ENCODE peak calls at places on chromosomes 16 and 17, in ten cellular contexts. One of them, this sample, is unnamed.

GRCh38 chr16:48536600-48537200 is 73.3 kb downstream of the N4BP1 start:
- DNase-seq in gastrocnemius medialis: no peak
- DNase-seq in lower leg skin: no peak
- DNase-seq in breast epithelium: no peak
- DNase-seq in tibial nerve: no peak
- DNase-seq in stomach: no peak
- DNase-seq in H54: no peak
- DNase-seq in adrenal gland: no peak
- DNase-seq in A549: no peak
- DNase-seq in GM12892: no peak
- DNase-seq in this sample: peak; percentile 43

GRCh38 chr17:8857919-8858318 is 9.6 kb downstream of the PIK3R6 start:
- DNase-seq in GM12892: no peak
- DNase-seq in tibial nerve: no peak
- DNase-seq in breast epithelium: no peak
- DNase-seq in adrenal gland: no peak
- DNase-seq in H54: no peak
- DNase-seq in lower leg skin: no peak
- DNase-seq in A549: no peak
- DNase-seq in stomach: no peak
- DNase-seq in gastrocnemius medialis: no peak
- DNase-seq in this sample: no peak

GRCh38 chr17:49699967-49700575 is 7.7 kb downstream of the SLC35B1 start:
- DNase-seq in H54: no peak
- DNase-seq in gastrocnemius medialis: no peak
- DNase-seq in GM12892: no peak
- DNase-seq in breast epithelium: no peak
- DNase-seq in adrenal gland: no peak
- DNase-seq in tibial nerve: no peak
- DNase-seq in A549: no peak
- DNase-seq in stomach: no peak
- DNase-seq in lower leg skin: no peak
- DNase-seq in this sample: no peak

GRCh38 chr16:81136331-81137011 is 40.3 kb upstream of the GCSH start:
- DNase-seq in adrenal gland: no peak
- DNase-seq in gastrocnemius medialis: no peak
- DNase-seq in tibial nerve: no peak
- DNase-seq in A549: no peak
- DNase-seq in H54: no peak
- DNase-seq in GM12892: no peak
- DNase-seq in breast epithelium: no peak
- DNase-seq in stomach: no peak
- DNase-seq in lower leg skin: no peak
- DNase-seq in this sample: no peak

GRCh38 chr17:70184770-70185169 is 15.4 kb downstream of the KCNJ2 start:
- DNase-seq in A549: peak; percentile 24
- DNase-seq in lower leg skin: no peak
- DNase-seq in GM12892: no peak
- DNase-seq in gastrocnemius medialis: peak; percentile 36
- DNase-seq in tibial nerve: no peak
- DNase-seq in adrenal gland: peak; percentile 38
- DNase-seq in breast epithelium: no peak
- DNase-seq in H54: no peak
- DNase-seq in stomach: no peak
- DNase-seq in this sample: no peak

GRCh38 chr17:3766783-3767182 is 34.2 kb downstream of the ITGAE start:
- DNase-seq in adrenal gland: peak; percentile 5
- DNase-seq in GM12892: no peak
- DNase-seq in gastrocnemius medialis: no peak
- DNase-seq in breast epithelium: no peak
- DNase-seq in A549: no peak
- DNase-seq in tibial nerve: no peak
- DNase-seq in stomach: no peak
- DNase-seq in H54: no peak
- DNase-seq in lower leg skin: no peak
- DNase-seq in this sample: no peak

GRCh38 chr16:51542856-51543510 is 391.9 kb upstream of the SALL1 start:
- DNase-seq in lower leg skin: no peak
- DNase-seq in stomach: no peak
- DNase-seq in adrenal gland: no peak
- DNase-seq in breast epithelium: no peak
- DNase-seq in GM12892: no peak
- DNase-seq in H54: no peak
- DNase-seq in A549: no peak
- DNase-seq in gastrocnemius medialis: no peak
- DNase-seq in tibial nerve: no peak
- DNase-seq in this sample: no peak

GRCh38 chr16:58186176-58186944 is 11.5 kb downstream of the CSNK2A2 start:
- DNase-seq in tibial nerve: no peak
- DNase-seq in adrenal gland: no peak
- DNase-seq in GM12892: no peak
- DNase-seq in breast epithelium: no peak
- DNase-seq in H54: no peak
- DNase-seq in lower leg skin: no peak
- DNase-seq in gastrocnemius medialis: no peak
- DNase-seq in stomach: no peak
- DNase-seq in A549: no peak
- DNase-seq in this sample: no peak

GRCh38 chr17:80117491-80118401 is 16.4 kb downstream of the GAA start:
- DNase-seq in A549: no peak
- DNase-seq in adrenal gland: peak; percentile 40
- DNase-seq in stomach: no peak
- DNase-seq in gastrocnemius medialis: no peak
- DNase-seq in tibial nerve: no peak
- DNase-seq in H54: no peak
- DNase-seq in breast epithelium: no peak
- DNase-seq in lower leg skin: no peak
- DNase-seq in GM12892: no peak
- DNase-seq in this sample: peak; percentile 7

GRCh38 chr17:6474376-6474775 is 30.1 kb downstream of the PIMREG start:
- DNase-seq in tibial nerve: no peak
- DNase-seq in GM12892: no peak
- DNase-seq in H54: no peak
- DNase-seq in A549: no peak
- DNase-seq in stomach: no peak
- DNase-seq in adrenal gland: no peak
- DNase-seq in breast epithelium: no peak
- DNase-seq in lower leg skin: no peak
- DNase-seq in gastrocnemius medialis: no peak
- DNase-seq in this sample: no peak

GRCh38 chr16:12901597-12902436 is at the start of gene SHISA9:
- DNase-seq in adrenal gland: no peak
- DNase-seq in tibial nerve: no peak
- DNase-seq in breast epithelium: no peak
- DNase-seq in gastrocnemius medialis: no peak
- DNase-seq in lower leg skin: no peak
- DNase-seq in stomach: no peak
- DNase-seq in A549: no peak
- DNase-seq in H54: no peak
- DNase-seq in GM12892: no peak
- DNase-seq in this sample: no peak

GRCh38 chr16:57153841-57154240 is 32.0 kb downstream of the PSME3IP1 start:
- DNase-seq in tibial nerve: no peak
- DNase-seq in lower leg skin: no peak
- DNase-seq in H54: no peak
- DNase-seq in A549: no peak
- DNase-seq in breast epithelium: no peak
- DNase-seq in adrenal gland: no peak
- DNase-seq in GM12892: no peak
- DNase-seq in stomach: no peak
- DNase-seq in gastrocnemius medialis: no peak
- DNase-seq in this sample: no peak

GRCh38 chr16:49023095-49023494 is 258.5 kb downstream of the CBLN1 start:
- DNase-seq in H54: peak; percentile 76
- DNase-seq in gastrocnemius medialis: no peak
- DNase-seq in A549: no peak
- DNase-seq in breast epithelium: no peak
- DNase-seq in GM12892: no peak
- DNase-seq in adrenal gland: no peak
- DNase-seq in lower leg skin: no peak
- DNase-seq in stomach: no peak
- DNase-seq in tibial nerve: no peak
- DNase-seq in this sample: peak; percentile 79

GRCh38 chr17:35373984-35374765 is 754 bp upstream of the SLFN11 start:
- DNase-seq in tibial nerve: peak; percentile 39
- DNase-seq in stomach: peak; percentile 47
- DNase-seq in GM12892: peak; percentile 23
- DNase-seq in A549: peak; percentile 40
- DNase-seq in gastrocnemius medialis: peak; percentile 50
- DNase-seq in adrenal gland: peak; percentile 59
- DNase-seq in H54: peak; percentile 14
- DNase-seq in breast epithelium: no peak
- DNase-seq in lower leg skin: peak; percentile 34
- DNase-seq in this sample: peak; percentile 58
- TF ChIP-seq POLR2A in tibial nerve: no peak
- TF ChIP-seq POLR2A in stomach: no peak
- TF ChIP-seq POLR2A in GM12892: no peak
- TF ChIP-seq POLR2A in A549: no peak
- TF ChIP-seq POLR2A in gastrocnemius medialis: no peak
- TF ChIP-seq POLR2A in adrenal gland: no peak
- TF ChIP-seq POLR2A in H54: no peak
- TF ChIP-seq POLR2A in breast epithelium: no peak
- TF ChIP-seq POLR2A in lower leg skin: no peak
- TF ChIP-seq POLR2A in this sample: no peak

DNA sequence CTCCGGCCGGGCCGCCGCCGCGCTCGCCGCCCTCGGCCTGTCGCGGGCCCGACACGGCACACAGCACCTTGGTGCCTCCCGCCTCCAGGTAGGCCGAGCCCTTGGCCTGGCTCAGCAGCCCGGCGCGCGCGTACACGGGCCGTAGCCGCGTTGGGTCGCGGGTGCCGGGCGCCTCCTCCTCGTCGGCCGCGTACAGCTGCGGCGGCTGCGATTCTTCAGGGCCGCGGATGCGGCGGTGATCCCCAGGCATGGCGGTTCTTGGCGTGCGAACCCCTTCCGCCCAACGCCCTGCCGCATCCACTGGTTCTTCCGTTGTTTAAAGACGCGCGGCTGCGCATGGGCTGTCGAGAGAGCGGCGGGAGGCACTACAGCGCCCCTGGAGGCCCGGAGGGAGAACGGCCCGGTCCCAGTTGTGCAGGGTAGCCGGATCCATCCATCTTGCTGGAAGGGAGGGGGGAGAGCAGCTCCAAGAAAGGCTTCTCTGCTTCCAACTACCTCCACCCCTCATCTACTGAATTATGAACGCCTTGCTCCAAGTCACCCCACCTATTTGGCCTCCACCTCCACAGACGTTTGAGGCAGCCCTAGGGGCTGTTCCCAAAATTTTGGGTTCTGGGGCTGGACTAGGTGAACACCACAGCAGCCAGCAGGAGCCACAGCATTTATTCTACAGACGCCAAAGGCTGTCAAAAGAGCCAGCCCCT is at the start of gene EXOSC6:
- DNase-seq in H54: peak; percentile 96
- DNase-seq in GM12892: peak; percentile 91
- DNase-seq in stomach: peak; percentile 92
- DNase-seq in breast epithelium: peak; percentile 88
- DNase-seq in tibial nerve: peak; percentile 70
- DNase-seq in lower leg skin: peak; percentile 89
- DNase-seq in adrenal gland: peak; percentile 92
- DNase-seq in gastrocnemius medialis: peak; percentile 79
- DNase-seq in A549: peak; percentile 94
- DNase-seq in this sample: peak; percentile 87
- TF ChIP-seq POLR2A in H54: peak; percentile 78
- TF ChIP-seq POLR2A in GM12892: peak; percentile 93
- TF ChIP-seq POLR2A in stomach: no peak
- TF ChIP-seq POLR2A in breast epithelium: peak; percentile 47
- TF ChIP-seq POLR2A in tibial nerve: peak; percentile 64
- TF ChIP-seq POLR2A in lower leg skin: no peak
- TF ChIP-seq POLR2A in adrenal gland: peak; percentile 77
- TF ChIP-seq POLR2A in gastrocnemius medialis: peak; percentile 66
- TF ChIP-seq POLR2A in A549: peak; percentile 84
- TF ChIP-seq POLR2A in this sample: peak; percentile 45

DNA sequence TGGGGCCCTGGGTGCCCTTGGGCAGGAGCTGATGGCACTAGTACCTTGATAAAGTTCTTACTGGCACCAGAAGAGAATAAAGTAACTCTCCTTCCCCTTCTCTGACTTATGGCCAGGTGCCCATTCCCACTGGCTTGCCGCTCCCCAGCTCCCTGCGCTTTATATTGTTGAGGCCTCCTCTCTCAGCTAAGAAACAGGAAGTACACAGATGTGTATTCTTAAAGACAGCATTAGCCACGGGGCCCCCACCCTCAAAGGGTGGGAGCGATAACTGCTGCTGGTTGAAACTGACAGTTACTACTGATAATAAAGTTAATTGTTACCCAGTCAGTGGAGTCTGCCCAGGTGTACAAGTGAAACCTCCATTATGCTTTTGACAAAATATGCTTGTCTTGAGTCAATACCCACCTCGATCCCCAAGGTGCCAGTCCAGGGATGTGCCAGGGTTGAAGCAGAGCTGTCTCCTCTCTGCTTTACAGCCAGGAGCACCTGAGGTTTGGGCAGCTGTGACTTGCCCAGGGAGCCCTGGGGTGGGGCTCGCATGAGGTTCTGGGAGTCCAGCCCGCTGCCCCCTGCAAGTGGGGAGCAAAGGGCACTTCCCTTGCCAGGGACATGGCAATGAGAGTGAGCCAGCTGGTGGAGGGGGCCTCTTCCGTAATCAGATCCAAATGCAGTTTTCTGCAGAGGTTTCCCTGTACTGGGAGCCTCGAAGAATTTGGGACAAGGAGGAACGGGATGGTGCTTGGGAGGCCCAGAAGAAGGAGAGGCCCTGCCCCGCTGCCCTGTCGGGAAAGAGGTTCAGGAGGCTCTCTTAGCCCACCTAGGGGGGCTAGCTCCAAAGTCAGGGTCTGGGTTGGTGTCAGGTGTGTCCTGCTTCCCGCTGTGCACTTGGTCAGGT is 5.4 kb upstream of the CLDN9 start:
- DNase-seq in adrenal gland: no peak
- DNase-seq in lower leg skin: no peak
- DNase-seq in A549: no peak
- DNase-seq in tibial nerve: no peak
- DNase-seq in breast epithelium: no peak
- DNase-seq in gastrocnemius medialis: no peak
- DNase-seq in stomach: no peak
- DNase-seq in H54: no peak
- DNase-seq in GM12892: no peak
- DNase-seq in this sample: no peak
- TF ChIP-seq POLR2A in adrenal gland: no peak
- TF ChIP-seq POLR2A in lower leg skin: no peak
- TF ChIP-seq POLR2A in A549: no peak
- TF ChIP-seq POLR2A in tibial nerve: no peak
- TF ChIP-seq POLR2A in breast epithelium: no peak
- TF ChIP-seq POLR2A in gastrocnemius medialis: no peak
- TF ChIP-seq POLR2A in stomach: no peak
- TF ChIP-seq POLR2A in H54: no peak
- TF ChIP-seq POLR2A in GM12892: no peak
- TF ChIP-seq POLR2A in this sample: no peak

DNA sequence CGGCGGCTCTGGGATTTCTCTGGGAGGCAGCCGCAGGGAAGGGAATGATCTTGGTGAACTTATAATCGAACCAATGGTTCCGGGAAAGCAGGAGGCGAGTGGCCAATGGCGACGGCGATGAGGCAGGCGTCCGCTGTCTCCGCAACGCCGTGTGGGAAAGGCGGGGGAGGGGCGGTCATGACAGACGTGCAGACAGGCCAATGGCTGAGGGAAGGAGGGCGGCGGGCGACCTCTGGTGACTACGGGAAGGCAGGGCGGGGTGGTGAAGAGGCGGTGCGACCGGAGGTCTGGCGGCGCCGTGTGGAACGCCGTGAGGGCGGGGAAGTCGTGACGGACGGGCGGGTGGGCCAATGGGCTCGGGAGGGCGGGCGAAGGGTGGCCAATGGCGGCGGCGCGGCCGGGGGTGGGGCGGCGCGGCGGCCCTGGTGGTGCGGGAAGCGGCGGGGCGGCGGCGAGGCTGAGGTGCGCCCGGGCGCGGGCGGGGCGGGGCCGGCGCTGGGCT is at the start of gene RAB40C:
- DNase-seq in lower leg skin: peak; percentile 98
- DNase-seq in tibial nerve: peak; percentile 99
- DNase-seq in stomach: peak; percentile 98
- DNase-seq in GM12892: peak; percentile 99
- DNase-seq in H54: peak; percentile 99
- DNase-seq in A549: peak; percentile 93
- DNase-seq in adrenal gland: peak; percentile 100
- DNase-seq in breast epithelium: peak; percentile 100
- DNase-seq in gastrocnemius medialis: peak; percentile 99
- DNase-seq in this sample: peak; percentile 99
- TF ChIP-seq POLR2A in lower leg skin: no peak
- TF ChIP-seq POLR2A in tibial nerve: no peak
- TF ChIP-seq POLR2A in stomach: no peak
- TF ChIP-seq POLR2A in GM12892: no peak
- TF ChIP-seq POLR2A in H54: peak; percentile 52
- TF ChIP-seq POLR2A in A549: no peak
- TF ChIP-seq POLR2A in adrenal gland: no peak
- TF ChIP-seq POLR2A in breast epithelium: no peak
- TF ChIP-seq POLR2A in gastrocnemius medialis: no peak
- TF ChIP-seq POLR2A in this sample: peak; percentile 42

This sample was measured in ovary.